ENCODE peak calls at places on chromosome 16, in four cellular contexts. One of them, this sample, is unnamed.

GRCh38 chr16:11004957-11005610 is 60.7 kb downstream of the CLEC16A start:
- DNase-seq in A172: no peak
- DNase-seq in activated CD4-positive, alpha-beta T cell treated with anti-CD3 and anti-CD28 coated beads, Interleukin-2, amount 50 U/mL, for 4 hours: no peak
- DNase-seq in amniotic epithelial cell: peak; percentile 59
- DNase-seq in this sample: no peak

GRCh38 chr16:48959204-48959603 is 322.4 kb downstream of the CBLN1 start:
- DNase-seq in A172: peak; percentile 21
- DNase-seq in activated CD4-positive, alpha-beta T cell treated with anti-CD3 and anti-CD28 coated beads, Interleukin-2, amount 50 U/mL, for 4 hours: no peak
- DNase-seq in amniotic epithelial cell: no peak
- DNase-seq in this sample: no peak

GRCh38 chr16:27458987-27459688 is 57.2 kb downstream of the IL21R start:
- DNase-seq in A172: no peak
- DNase-seq in activated CD4-positive, alpha-beta T cell treated with anti-CD3 and anti-CD28 coated beads, Interleukin-2, amount 50 U/mL, for 4 hours: no peak
- DNase-seq in amniotic epithelial cell: no peak
- DNase-seq in this sample: no peak

GRCh38 chr16:10876799-10877341 is at the start of gene CIITA:
- DNase-seq in A172: peak; percentile 94
- DNase-seq in activated CD4-positive, alpha-beta T cell treated with anti-CD3 and anti-CD28 coated beads, Interleukin-2, amount 50 U/mL, for 4 hours: peak; percentile 15
- DNase-seq in amniotic epithelial cell: peak; percentile 58
- DNase-seq in this sample: peak; percentile 74

GRCh38 chr16:87951550-87952538 is 610 bp downstream of the BANP start:
- DNase-seq in A172: no peak
- DNase-seq in activated CD4-positive, alpha-beta T cell treated with anti-CD3 and anti-CD28 coated beads, Interleukin-2, amount 50 U/mL, for 4 hours: no peak
- DNase-seq in amniotic epithelial cell: no peak
- DNase-seq in this sample: no peak

GRCh38 chr16:54281535-54282201 is 4.9 kb downstream of the IRX3 start:
- DNase-seq in A172: no peak
- DNase-seq in activated CD4-positive, alpha-beta T cell treated with anti-CD3 and anti-CD28 coated beads, Interleukin-2, amount 50 U/mL, for 4 hours: no peak
- DNase-seq in amniotic epithelial cell: no peak
- DNase-seq in this sample: no peak

GRCh38 chr16:82924075-82924854 is 297.5 kb downstream of the CDH13 start:
- DNase-seq in A172: peak; percentile 19
- DNase-seq in activated CD4-positive, alpha-beta T cell treated with anti-CD3 and anti-CD28 coated beads, Interleukin-2, amount 50 U/mL, for 4 hours: no peak
- DNase-seq in amniotic epithelial cell: no peak
- DNase-seq in this sample: no peak

GRCh38 chr16:10081201-10081940 is 100.9 kb downstream of the GRIN2A start:
- DNase-seq in A172: peak; percentile 11
- DNase-seq in activated CD4-positive, alpha-beta T cell treated with anti-CD3 and anti-CD28 coated beads, Interleukin-2, amount 50 U/mL, for 4 hours: no peak
- DNase-seq in amniotic epithelial cell: no peak
- DNase-seq in this sample: no peak